ENCODE peak calls at places on chromosomes 16 and 17, in four cellular contexts. X is A549, B is SK-N-SH, G is HCT116. F is an unnamed sample.

GRCh38 chr16:88634141-88634993 is 4.0 kb upstream of the IL17C start:
- DNase-seq in B (no peak), X (no peak), G (no peak), F (peak; percentile 94)

GRCh38 chr16:52861614-52862022 is 191.1 kb downstream of the CHD9NB start:
- DNase-seq in G (peak; percentile 4), B (peak; percentile 5), X (no peak), F (peak; percentile 8)

GRCh38 chr17:60439501-60439900 is 17.2 kb downstream of the CHCT1 start:
- DNase-seq in X (no peak), G (no peak), B (no peak), F (peak; percentile 39)

GRCh38 chr16:87657621-87658192 is 55.4 kb downstream of the JPH3 start:
- DNase-seq in X (no peak), B (no peak), G (peak; percentile 79), F (peak; percentile 64)

GRCh38 chr16:3485821-3486505 is 9.3 kb downstream of the C16orf90 start:
- DNase-seq in X (no peak), B (peak; percentile 21), G (no peak), F (no peak)

GRCh38 chr17:73030501-73030911 is 62.0 kb downstream of the SLC39A11 start:
- DNase-seq in X (no peak), G (no peak), B (no peak), F (no peak)

GRCh38 chr16:674968-675883 is at the start of gene RHBDL1:
- DNase-seq in G (no peak), X (no peak), B (peak; percentile 80), F (peak; percentile 49)

GRCh38 chr17:29178750-29179231 is 1.4 kb downstream of the MYO18A start:
- DNase-seq in B (no peak), G (no peak), X (peak; percentile 41), F (no peak)

GRCh38 chr16:87423429-87423828 is 31.3 kb downstream of the MAP1LC3B start:
- DNase-seq in X (no peak), B (no peak), G (no peak), F (no peak)

GRCh38 chr16:78127130-78127529 is 27.7 kb downstream of the WWOX start:
- DNase-seq in G (no peak), X (no peak), B (no peak), F (no peak)

GRCh38 chr17:74055508-74056160 is 147.8 kb upstream of the RPL38 start:
- DNase-seq in G (no peak), B (no peak), X (no peak), F (no peak)
- H3K4me3 ChIP-seq in G (no peak overlapping the region), B (no peak overlapping the region), X (no peak overlapping the region), F (no peak overlapping the region)

DNA sequence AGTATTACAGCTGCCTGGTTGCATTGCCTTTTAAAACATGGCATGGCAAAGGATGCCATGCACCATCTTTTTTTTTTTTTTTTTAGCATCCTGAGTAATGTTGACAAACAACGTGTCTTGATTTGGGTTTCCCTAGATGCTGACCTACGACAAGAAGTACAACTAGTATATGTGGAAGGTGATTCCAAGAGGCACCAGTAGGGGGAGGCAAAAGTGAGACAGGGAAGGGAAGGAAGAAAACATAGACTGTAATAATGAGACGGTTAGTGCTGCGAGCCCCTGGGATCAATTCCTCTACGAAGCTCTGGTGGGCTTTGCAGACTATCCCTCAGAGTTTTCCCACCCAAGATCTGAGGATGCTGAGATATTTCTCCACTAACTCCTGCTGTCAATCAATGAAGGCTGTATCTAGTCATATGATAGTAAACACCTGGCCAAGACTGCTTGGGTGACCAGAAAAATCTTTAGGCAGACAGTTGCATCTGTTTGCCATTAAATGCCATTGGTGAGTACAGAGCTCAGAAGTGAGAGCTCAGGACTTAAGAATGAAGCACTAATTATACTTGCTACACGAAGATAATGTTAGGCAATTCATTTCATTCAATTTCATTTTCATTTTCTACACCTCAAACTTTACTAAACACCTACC is 458.6 kb upstream of the GOT2 start:
- DNase-seq in B (peak; percentile 33), G (no peak), X (no peak), F (peak; percentile 58)
- TF ChIP-seq CTCF in B (peak; percentile 31), G (peak; percentile 25), X (peak; percentile 22), F (peak; percentile 85)

GRCh38 chr17:39236981-39237441 is 11.3 kb upstream of the STAC2 start:
- DNase-seq in B (no peak), G (no peak), X (no peak), F (no peak)
- TF ChIP-seq MAX in B (no peak), G (no peak), X (no peak), F (no peak)

GRCh38 chr16:71320021-71320420 is 30.8 kb upstream of the CMTR2 start:
- DNase-seq in G (no peak), X (no peak), B (no peak), F (no peak)
- H3K4me3 ChIP-seq in G (no peak overlapping the region), X (no peak overlapping the region), B (no peak overlapping the region), F (no peak overlapping the region)

GRCh38 chr17:78450696-78451344 is 72.4 kb downstream of the PGS1 start:
- DNase-seq in X (no peak), G (no peak), B (no peak), F (peak; percentile 74)

GRCh38 chr17:78449983-78450382 is 71.5 kb downstream of the PGS1 start:
- DNase-seq in G (no peak), X (no peak), B (no peak), F (no peak)

GRCh38 chr17:78446833-78447232 is 68.4 kb downstream of the PGS1 start:
- DNase-seq in X (no peak), B (no peak), G (no peak), F (no peak)

GRCh38 chr17:78444392-78444791 is 65.9 kb downstream of the PGS1 start:
- DNase-seq in G (no peak), B (no peak), X (no peak), F (no peak)

DNA sequence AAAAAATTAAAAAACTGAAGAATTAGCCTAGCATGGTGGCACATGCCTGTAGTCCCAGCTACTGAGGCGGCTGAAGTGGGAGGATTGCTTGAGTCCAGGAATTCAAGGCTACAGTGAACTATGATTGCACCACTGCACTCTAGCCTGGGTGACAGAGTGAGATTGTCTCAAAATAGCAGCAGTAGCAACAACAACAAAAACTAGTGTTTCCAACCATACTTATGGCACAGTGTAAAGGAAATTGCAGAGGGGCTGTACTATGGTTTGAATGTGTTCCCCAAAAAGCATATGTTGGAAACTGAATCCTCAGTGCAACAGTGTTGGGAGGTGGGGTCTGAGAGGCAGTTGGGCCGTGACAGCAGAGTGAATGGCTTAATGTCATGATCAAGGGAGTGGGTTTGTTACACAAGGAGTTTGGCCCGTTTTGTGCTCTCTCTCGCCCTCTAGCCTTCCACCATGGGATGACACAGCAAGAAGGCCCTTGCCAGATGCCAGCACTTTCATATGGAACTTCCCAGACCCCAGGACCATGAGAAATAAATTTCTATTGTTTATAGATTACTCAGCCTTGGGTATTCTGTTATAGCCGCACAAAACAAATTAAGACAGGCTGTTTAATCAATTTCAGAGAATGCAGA is 70.0 kb downstream of the PGS1 start:
- DNase-seq in X (no peak), G (no peak), B (no peak), F (peak; percentile 59)
- TF ChIP-seq CTCF in X (no peak), G (peak; percentile 52), B (peak; percentile 30), F (peak; percentile 60)

GRCh38 chr16:57128787-57129389 is 36.5 kb downstream of the CPNE2 start:
- DNase-seq in B (no peak), G (no peak), X (no peak), F (no peak)
- TF ChIP-seq MAX in B (no peak), G (no peak), X (no peak), F (no peak)

GRCh38 chr17:45429338-45430005 is 3.2 kb downstream of the ARHGAP27 start:
- DNase-seq in B (no peak), X (no peak), G (no peak), F (no peak)

GRCh38 chr17:45427181-45427835 is 5.4 kb downstream of the ARHGAP27 start:
- DNase-seq in B (peak; percentile 23), G (no peak), X (no peak), F (no peak)

GRCh38 chr17:45428954-45429337 is 3.7 kb downstream of the ARHGAP27 start:
- DNase-seq in G (no peak), B (no peak), X (no peak), F (peak; percentile 63)

GRCh38 chr17:45426561-45426960 is 6.1 kb downstream of the ARHGAP27 start:
- DNase-seq in B (no peak), G (no peak), X (no peak), F (no peak)

GRCh38 chr17:45428050-45428953 is 4.4 kb downstream of the ARHGAP27 start:
- DNase-seq in B (peak; percentile 94), G (peak; percentile 57), X (peak; percentile 94), F (peak; percentile 87)
- H3K4me3 ChIP-seq in B (no peak overlapping the region), G (peak overlapping the region; percentile 8), X (no peak overlapping the region), F (no peak overlapping the region)

GRCh38 chr17:63946440-63947363 is 14.6 kb upstream of the CD79B start:
- DNase-seq in X (peak; percentile 84), B (peak; percentile 91), G (peak; percentile 22), F (peak; percentile 66)
- TF ChIP-seq CTCF in X (peak; percentile 77), B (peak; percentile 77), G (peak; percentile 83), F (peak; percentile 60)

F was measured in NB4.